ENCODE peak calls at places on chromosome 22, in seven cellular contexts. P, H, Q, U, O, C and T are unnamed samples.

GRCh38 chr22:34973926-34974325 is 92.0 kb upstream of the ISX start:
- DNase-seq in C (no peak), H (no peak), U (no peak), Q (no peak), P (no peak), O (no peak), T (no peak)

GRCh38 chr22:18060646-18061620 is 16.9 kb upstream of the PEX26 start:
- DNase-seq in P (peak), Q (no peak), C (no peak), U (peak), H (peak), O (no peak), T (no peak)

GRCh38 chr22:30422481-30423295 is 2.9 kb upstream of the MTFP1 start:
- DNase-seq in H (peak), P (peak), C (no peak), U (peak), Q (peak), O (peak), T (peak)

GRCh38 chr22:20607157-20607907 is 99.9 kb downstream of the MED15 start:
- DNase-seq in P (no peak), C (no peak), U (no peak), H (no peak), O (no peak), Q (peak), T (no peak)

GRCh38 chr22:43151251-43152000 is at the start of gene TSPO:
- DNase-seq in Q (peak), P (peak), H (peak), O (peak), C (no peak), U (peak), T (peak)

GRCh38 chr22:45638834-45639746 is 32.5 kb upstream of the ATXN10 start:
- DNase-seq in H (peak), Q (peak), O (peak), U (no peak), C (peak), P (peak), T (no peak)

GRCh38 chr22:46967445-46968358 is 205.3 kb downstream of the TBC1D22A start:
- DNase-seq in P (no peak), U (no peak), O (no peak), Q (no peak), C (no peak), H (no peak), T (no peak)

GRCh38 chr22:45334528-45334927 is 24.8 kb downstream of the FAM118A start:
- DNase-seq in Q (no peak), H (no peak), U (no peak), P (no peak), C (no peak), O (no peak), T (no peak)

GRCh38 chr22:43478621-43479285 is 66.9 kb downstream of the MPPED1 start:
- DNase-seq in O (no peak), Q (no peak), P (no peak), H (no peak), U (no peak), C (no peak), T (no peak)

GRCh38 chr22:49297871-49298721 is 529.6 kb downstream of the BRD1 start:
- DNase-seq in U (no peak), P (no peak), O (no peak), H (no peak), C (no peak), Q (no peak), T (no peak)

GRCh38 chr22:49786976-49787843 is 40.5 kb downstream of the BRD1 start:
- DNase-seq in U (no peak), O (peak), Q (peak), H (no peak), C (no peak), P (no peak), T (no peak)

GRCh38 chr22:32901925-32902324 is 100.4 kb downstream of the TIMP3 start:
- DNase-seq in H (no peak), P (no peak), Q (no peak), O (no peak), U (no peak), C (no peak), T (no peak)

GRCh38 chr22:43542681-43543521 is 131.1 kb downstream of the MPPED1 start:
- DNase-seq in C (no peak), Q (no peak), H (no peak), U (no peak), P (no peak), O (no peak), T (no peak)

GRCh38 chr22:20546541-20546950 is 39.1 kb downstream of the MED15 start:
- DNase-seq in P (no peak), C (no peak), H (no peak), O (no peak), Q (no peak), U (no peak), T (no peak)

GRCh38 chr22:26658671-26659478 is 1.5 kb downstream of the MIAT start:
- DNase-seq in U (peak), Q (peak), H (peak), C (peak), O (no peak), P (peak), T (no peak)

GRCh38 chr22:27032121-27032761 is 374.9 kb downstream of the MIAT start:
- DNase-seq in O (peak), U (no peak), Q (no peak), C (no peak), P (no peak), H (no peak), T (peak)

GRCh38 chr22:31626427-31627150 is 35.4 kb downstream of the PISD start:
- DNase-seq in U (no peak), H (no peak), C (no peak), Q (no peak), P (no peak), O (peak), T (no peak)

GRCh38 chr22:23113067-23113846 is 28.5 kb downstream of the RSPH14 start:
- DNase-seq in P (no peak), Q (no peak), O (peak), C (no peak), U (peak), H (peak), T (peak)

GRCh38 chr22:49967333-49968241 is 7.0 kb downstream of the PIM3 start:
- DNase-seq in U (no peak), P (peak), Q (peak), O (peak), C (no peak), H (peak), T (peak)

GRCh38 chr22:33539902-33540751 is 380.1 kb downstream of the LARGE1 start:
- DNase-seq in O (peak), H (peak), Q (no peak), C (no peak), U (peak), P (peak), T (no peak)

GRCh38 chr22:38756631-38757463 is 1.0 kb upstream of the SUN2 start:
- DNase-seq in Q (no peak), H (no peak), P (peak), C (no peak), U (no peak), O (no peak), T (no peak)

GRCh38 chr22:38758276-38758945 is 2.6 kb upstream of the SUN2 start:
- DNase-seq in C (no peak), P (no peak), Q (no peak), O (no peak), U (no peak), H (no peak), T (no peak)

GRCh38 chr22:38755911-38756532 is at the start of gene SUN2:
- DNase-seq in P (peak), H (peak), O (peak), Q (peak), C (peak), U (peak), T (peak)

GRCh38 chr22:38759005-38759404 is 3.2 kb upstream of the SUN2 start:
- DNase-seq in P (no peak), Q (no peak), U (no peak), O (no peak), H (no peak), C (no peak), T (no peak)

GRCh38 chr22:38757464-38757757 is 1.6 kb upstream of the SUN2 start:
- DNase-seq in U (no peak), P (no peak), Q (no peak), C (no peak), H (no peak), O (no peak), T (no peak)
- H3K27ac ChIP-seq in U (no peak), P (no peak), Q (no peak), C (no peak), H (no peak), O (no peak), T (peak)

DNA sequence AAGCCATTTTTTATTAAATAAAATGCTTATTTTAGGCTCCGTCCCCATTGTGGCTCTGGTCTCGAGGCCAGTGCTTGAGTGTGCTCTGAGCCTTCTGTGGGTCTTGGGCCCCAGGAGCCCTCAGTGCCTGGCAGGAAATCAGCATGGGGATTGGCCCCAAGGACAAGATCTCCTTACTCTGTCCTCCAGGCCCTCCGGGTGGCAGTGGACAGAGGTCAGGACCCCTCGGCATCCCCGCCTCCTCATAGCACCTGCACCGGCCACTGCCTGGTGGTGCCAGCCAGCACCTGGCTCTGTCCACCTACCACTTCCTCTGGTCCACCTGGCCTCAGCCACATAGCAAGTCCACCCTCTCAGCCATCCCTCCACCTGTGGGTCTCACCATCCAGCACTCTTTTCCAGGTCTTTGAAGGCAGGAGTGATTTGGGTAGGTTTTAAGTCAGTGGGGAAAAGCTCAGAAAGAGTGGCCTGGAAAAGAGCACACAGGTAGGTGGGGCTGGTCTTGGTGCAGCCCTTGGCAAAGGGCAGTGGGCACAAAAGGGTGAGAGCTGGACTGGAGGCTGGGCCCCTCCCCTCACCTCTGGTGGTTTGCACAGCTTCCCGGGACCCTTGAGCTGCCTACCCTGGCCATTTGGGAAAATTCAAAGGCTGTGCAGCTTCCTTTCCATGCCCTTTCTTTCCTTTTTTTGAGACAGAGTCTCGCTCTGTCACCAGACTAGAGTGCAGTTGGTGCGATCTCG is 3.5 kb downstream of the CLDN5 start:
- DNase-seq in O (no peak), P (no peak), Q (no peak), C (no peak), U (no peak), H (no peak), T (no peak)
- H3K27ac ChIP-seq in O (no peak), P (no peak), Q (no peak), C (peak), U (no peak), H (no peak), T (peak)

DNA sequence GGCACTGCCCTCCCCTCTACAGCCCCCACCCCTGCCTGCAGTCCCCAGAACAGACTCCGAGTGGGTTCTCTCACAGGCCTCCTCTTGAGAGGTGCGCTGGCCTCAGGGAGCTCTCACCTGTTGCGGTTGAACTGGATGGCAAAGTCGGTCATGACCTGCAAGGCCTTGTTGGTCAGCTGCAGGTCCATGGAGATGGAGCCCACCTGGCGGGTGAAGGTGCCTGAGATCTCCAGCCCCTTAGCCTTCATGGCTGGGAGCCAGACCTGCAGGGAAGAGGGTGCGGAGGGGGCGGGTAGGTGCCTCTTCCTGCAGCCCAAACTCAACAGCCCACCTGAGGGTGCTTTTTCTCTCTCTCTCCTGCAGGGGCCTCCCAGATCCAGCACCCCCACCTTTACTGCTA is 18.7 kb upstream of the RASL10A start:
- DNase-seq in Q (no peak), P (no peak), C (no peak), U (no peak), H (no peak), O (peak), T (no peak)
- H3K27ac ChIP-seq in Q (no peak), P (no peak), C (no peak), U (no peak), H (no peak), O (no peak), T (no peak)

DNA sequence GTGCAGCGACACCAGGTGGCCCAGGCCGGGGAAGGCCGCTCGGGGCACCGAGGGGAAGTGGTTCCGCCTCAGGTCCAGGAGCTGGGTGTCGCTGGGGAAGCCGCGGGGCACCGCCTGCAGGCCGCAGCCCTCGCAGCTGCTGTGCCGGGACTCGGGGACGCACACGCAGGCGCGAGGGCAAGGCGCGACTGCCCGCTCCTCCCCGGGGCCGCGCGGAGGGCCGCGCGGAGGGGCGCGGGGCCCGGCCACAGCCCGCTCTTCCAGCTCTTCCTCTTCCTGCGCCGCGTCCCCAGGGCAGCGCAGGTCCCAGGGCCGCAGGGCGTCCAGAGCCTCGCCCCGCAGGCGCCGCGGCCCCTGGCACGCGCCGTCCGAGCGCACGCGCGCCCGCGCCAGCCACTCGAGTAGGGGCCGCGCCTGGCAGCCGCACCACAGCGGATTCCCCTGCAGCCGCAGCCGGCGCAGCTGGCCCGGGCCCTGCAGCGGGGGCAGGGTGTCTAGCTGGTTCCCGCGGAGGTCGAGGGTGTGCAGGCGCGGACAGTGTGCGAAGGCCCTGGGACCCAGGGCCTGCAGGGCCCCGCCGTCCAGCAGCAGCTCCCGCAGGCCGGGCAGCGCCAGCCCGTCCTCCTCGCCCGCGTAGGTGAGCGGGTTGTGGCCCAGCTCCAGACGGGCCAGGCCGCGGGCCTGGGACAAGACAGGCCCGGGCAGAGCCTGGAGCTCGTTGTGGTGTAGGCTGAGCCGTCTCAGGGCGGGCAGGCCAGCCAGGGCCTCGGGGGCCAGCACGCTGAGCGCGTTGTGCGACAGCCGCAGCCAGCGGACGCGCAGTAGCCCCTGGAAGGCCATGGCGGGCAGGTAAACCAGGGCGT is 2.8 kb downstream of the CHADL start:
- DNase-seq in U (peak), P (peak), H (peak), Q (no peak), O (peak), C (no peak), T (peak)
- H3K27ac ChIP-seq in U (no peak), P (no peak), H (no peak), Q (no peak), O (no peak), C (peak), T (peak)

GRCh38 chr22:36360011-36360410 is 27.8 kb downstream of the MYH9 start:
- DNase-seq in U (no peak), H (no peak), P (no peak), O (no peak), Q (no peak), C (no peak), T (no peak)
- H3K27ac ChIP-seq in U (peak), H (peak), P (no peak), O (peak), Q (peak), C (peak), T (no peak)

DNA sequence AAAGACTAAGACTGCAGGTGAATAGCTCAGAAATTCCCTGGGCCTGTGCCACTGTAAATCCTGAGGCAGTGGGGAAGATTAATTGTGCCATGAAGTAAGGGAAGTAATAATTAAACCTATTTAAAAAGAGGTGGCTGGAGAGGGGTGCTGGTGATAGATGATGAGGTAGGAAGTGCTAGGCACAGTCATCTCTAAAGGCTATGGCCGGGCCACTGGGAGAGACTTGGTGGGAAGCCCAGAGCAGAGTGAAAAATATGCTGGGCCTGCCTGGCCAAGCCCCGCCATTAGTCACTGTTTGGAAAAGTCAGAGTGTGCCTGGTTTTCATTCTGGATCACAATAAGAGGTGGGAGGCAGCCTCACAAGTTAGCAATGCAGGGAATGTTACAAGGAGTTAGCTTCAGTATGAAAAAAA is 197.2 kb upstream of the PITPNB start:
- DNase-seq in C (no peak), H (peak), O (peak), U (peak), P (no peak), Q (peak), T (no peak)
- H3K27ac ChIP-seq in C (peak), H (peak), O (no peak), U (peak), P (no peak), Q (peak), T (no peak)